ENCODE peak calls at places on chromosomes 5 and 9, in ten cellular contexts. C is NCI-H2081, V is lung, Q is neural progenitor cell, M is aorta, N is psoas muscle, U is NCI-H1417, P is SW480, K is A549, A is GM04503. G is an unnamed sample.

GRCh38 chr5:39755986-39756385 is 331.2 kb upstream of the DAB2 start:
- DNase-seq in M (no peak), U (no peak), Q (no peak), K (peak; percentile 86), V (no peak), N (no peak), A (peak; percentile 94), C (no peak), P (peak; percentile 52), G (peak; percentile 97)

GRCh38 chr9:136880651-136881050 is 5.7 kb upstream of the TRAF2 start:
- DNase-seq in U (no peak), C (no peak), P (no peak), M (no peak), V (no peak), N (no peak), Q (no peak), A (no peak), K (no peak), G (no peak)

GRCh38 chr9:34334337-34334824 is 5.0 kb downstream of the NUDT2 start:
- DNase-seq in V (no peak), N (no peak), M (no peak), P (no peak), A (no peak), K (no peak), Q (peak; percentile 42), C (no peak), U (no peak), G (no peak)

GRCh38 chr9:73067074-73067473 is 84.6 kb upstream of the ANXA1 start:
- DNase-seq in Q (no peak), V (no peak), K (no peak), P (no peak), A (no peak), N (no peak), M (no peak), U (no peak), C (no peak), G (no peak)

GRCh38 chr5:142432369-142432863 is 107.6 kb upstream of the SPRY4 start:
- DNase-seq in M (no peak), P (no peak), U (no peak), K (no peak), A (no peak), C (peak; percentile 71), Q (no peak), V (peak; percentile 42), N (no peak), G (no peak)

GRCh38 chr5:170491479-170491878 is 12.3 kb upstream of the KCNIP1 start:
- DNase-seq in P (peak; percentile 52), U (no peak), Q (no peak), A (peak; percentile 81), V (no peak), N (no peak), C (no peak), K (no peak), M (no peak), G (peak; percentile 86)

GRCh38 chr5:11177993-11178711 is 417.1 kb upstream of the DAP start:
- DNase-seq in N (no peak), K (no peak), M (no peak), C (no peak), Q (no peak), V (no peak), U (no peak), P (no peak), A (no peak), G (peak; percentile 1)

GRCh38 chr9:4237748-4238511 is 61.9 kb downstream of the GLIS3 start:
- DNase-seq in N (no peak), M (no peak), U (no peak), V (no peak), Q (peak; percentile 83), C (no peak), A (no peak), P (no peak), K (no peak), G (no peak)

GRCh38 chr9:79764377-79764776 is 192.6 kb downstream of the TLE4 start:
- DNase-seq in C (no peak), K (peak; percentile 31), A (peak; percentile 98), N (no peak), M (peak; percentile 55), V (no peak), P (no peak), U (no peak), Q (no peak), G (peak; percentile 95)

GRCh38 chr5:179344301-179345178 is 721 bp downstream of the ADAMTS2 start:
- DNase-seq in A (no peak), Q (no peak), C (no peak), U (no peak), N (no peak), M (peak; percentile 60), V (no peak), K (no peak), P (no peak), G (peak; percentile 41)

GRCh38 chr9:113574381-113575262 is 111.1 kb downstream of the RGS3 start:
- DNase-seq in V (no peak), C (no peak), K (no peak), P (no peak), U (no peak), M (no peak), A (no peak), Q (no peak), N (peak; percentile 55), G (peak; percentile 48)

GRCh38 chr5:147464211-147464610 is 45.7 kb downstream of the DPYSL3 start:
- DNase-seq in A (no peak), N (no peak), K (peak; percentile 49), C (peak; percentile 45), M (no peak), P (peak; percentile 41), U (peak; percentile 42), V (no peak), Q (peak; percentile 60), G (peak; percentile 73)

GRCh38 chr5:150640311-150641005 is at the start of gene SYNPO:
- DNase-seq in U (no peak), M (peak; percentile 85), C (no peak), K (peak; percentile 84), N (peak; percentile 83), Q (no peak), P (peak; percentile 61), V (peak; percentile 82), A (peak; percentile 87), G (peak; percentile 94)

GRCh38 chr5:180495292-180495691 is 1.1 kb downstream of the CNOT6 start:
- DNase-seq in Q (peak; percentile 25), C (no peak), A (no peak), V (no peak), K (no peak), U (no peak), N (no peak), P (peak; percentile 13), M (no peak), G (no peak)

GRCh38 chr9:77957652-77958051 is 74.0 kb downstream of the GNAQ start:
- DNase-seq in C (no peak), P (no peak), M (no peak), U (no peak), V (no peak), K (no peak), N (no peak), A (no peak), Q (no peak), G (no peak)

GRCh38 chr9:34218452-34218851 is 39.6 kb downstream of the UBAP1 start:
- DNase-seq in M (no peak), N (no peak), V (no peak), P (no peak), A (no peak), Q (no peak), C (no peak), K (peak; percentile 49), U (no peak), G (no peak)

GRCh38 chr9:88106492-88106891 is 31.8 kb downstream of the SPATA31C2 start:
- DNase-seq in M (no peak), N (no peak), K (peak; percentile 47), V (no peak), C (no peak), A (peak; percentile 18), Q (peak; percentile 35), U (no peak), P (peak; percentile 77), G (peak; percentile 40)

GRCh38 chr5:149279651-149280050 is 8.0 kb downstream of the AFAP1L1 start:
- DNase-seq in N (no peak), C (no peak), P (no peak), Q (no peak), V (no peak), K (no peak), M (no peak), U (no peak), A (no peak), G (no peak)